ENCODE peak calls at places on chromosome 9, in seven cellular contexts. D, N, P, S, H, C and O are unnamed samples. For H3K4me1 and H3K9me3, the result is how much of the 10 kb centered on the place peaks cover.

GRCh38 chr9:90905079-90905478 is 103.5 kb downstream of the SYK start:
- DNase-seq in N (no peak), D (no peak), S (no peak), H (no peak), C (no peak), P (no peak), O (no peak)

GRCh38 chr9:88018101-88018500 is 43.8 kb upstream of the CDK20 start:
- DNase-seq in N (no peak), H (no peak), C (no peak), D (peak), S (no peak), P (no peak), O (no peak)

GRCh38 chr9:114287001-114287762 is 35.7 kb upstream of the ORM1 start:
- DNase-seq in S (no peak), C (peak), H (peak), N (no peak), P (peak), D (no peak), O (no peak)

GRCh38 chr9:12816656-12817101 is 41.9 kb downstream of the LURAP1L start:
- DNase-seq in D (no peak), S (no peak), P (no peak), N (no peak), C (no peak), H (no peak), O (no peak)

GRCh38 chr9:116070256-116070914 is 83.2 kb upstream of the PAPPA start:
- DNase-seq in N (no peak), S (peak), H (no peak), C (no peak), P (no peak), D (no peak), O (no peak)

GRCh38 chr9:98570663-98571440 is 137.9 kb downstream of the GABBR2 start:
- DNase-seq in N (no peak), H (no peak), P (no peak), C (no peak), S (no peak), D (no peak), O (peak)

GRCh38 chr9:121286973-121287721 is 19.2 kb downstream of the GSN start:
- DNase-seq in S (peak), P (peak), N (peak), H (peak), D (peak), C (peak), O (peak)

GRCh38 chr9:98445576-98445975 is 190.1 kb upstream of the TBC1D2 start:
- DNase-seq in D (no peak), S (no peak), P (no peak), N (no peak), H (no peak), C (no peak), O (no peak)

GRCh38 chr9:110650261-110650660 is 18.3 kb upstream of the MUSK start:
- DNase-seq in P (no peak), D (peak), H (no peak), S (peak), C (no peak), N (no peak), O (no peak)

GRCh38 chr9:17761984-17762676 is 183.3 kb downstream of the SH3GL2 start:
- DNase-seq in H (no peak), N (no peak), P (no peak), D (no peak), C (no peak), S (no peak), O (no peak)

GRCh38 chr9:92619601-92620300 is 50.2 kb downstream of the IPPK start:
- DNase-seq in P (no peak), C (no peak), S (no peak), D (no peak), H (no peak), N (no peak), O (peak)

GRCh38 chr9:17578911-17579793 is at the start of gene SH3GL2:
- DNase-seq in N (no peak), C (peak), P (peak), H (peak), D (peak), S (peak), O (no peak)

GRCh38 chr9:95494416-95495371 is 22.1 kb downstream of the PTCH1 start:
- DNase-seq in H (no peak), C (peak), D (peak), S (no peak), P (no peak), N (no peak), O (no peak)

GRCh38 chr9:137866226-137867141 is 11.1 kb upstream of the CACNA1B start:
- DNase-seq in N (no peak), D (no peak), S (no peak), C (no peak), H (no peak), P (no peak), O (no peak)

GRCh38 chr9:136844766-136845464 is 2.6 kb downstream of the AJM1 start:
- DNase-seq in P (no peak), D (no peak), H (no peak), C (peak), S (no peak), N (no peak), O (no peak)
- H3K4me1 ChIP-seq in P (under half), D (under half), H (under half), C (under half), S (under half), N (under half), O (under half)

GRCh38 chr9:131100445-131100844 is 4.1 kb downstream of the AIF1L start:
- DNase-seq in S (no peak), H (no peak), C (no peak), P (peak), N (no peak), D (no peak), O (no peak)

GRCh38 chr9:131104016-131104740 is 7.8 kb downstream of the AIF1L start:
- DNase-seq in D (no peak), C (no peak), N (no peak), S (no peak), H (no peak), P (no peak), O (no peak)

GRCh38 chr9:131101207-131101964 is 5.1 kb downstream of the AIF1L start:
- DNase-seq in P (no peak), N (no peak), S (no peak), H (no peak), D (no peak), C (no peak), O (no peak)

GRCh38 chr9:131103535-131103934 is 7.2 kb downstream of the AIF1L start:
- DNase-seq in P (no peak), C (no peak), S (no peak), H (no peak), N (no peak), D (no peak), O (no peak)

DNA sequence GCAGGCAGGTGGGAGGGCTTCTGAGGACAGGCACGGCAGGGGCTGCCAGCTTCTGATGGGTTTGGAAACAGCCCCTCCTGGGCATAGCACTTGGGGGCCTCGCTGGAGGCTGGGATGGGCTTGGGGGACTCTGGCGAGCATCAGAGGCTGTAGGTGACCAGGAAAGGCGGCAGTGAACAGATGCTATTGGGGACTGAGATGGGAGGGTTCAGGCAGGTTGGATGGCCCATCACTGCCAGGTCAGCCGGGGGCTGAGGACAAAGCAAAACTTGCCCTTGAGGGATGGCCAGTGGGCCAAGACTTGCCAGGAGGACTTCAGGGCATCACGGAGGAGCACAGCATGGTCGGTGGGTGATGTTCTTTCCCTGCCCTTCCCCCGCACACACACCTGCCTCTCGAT is 6.7 kb downstream of the AIF1L start:
- DNase-seq in H (no peak), S (no peak), D (no peak), C (no peak), N (no peak), P (no peak), O (no peak)
- H3K4me3 ChIP-seq in H (peak), S (no peak), D (no peak), C (no peak), N (peak), P (peak), O (no peak)

GRCh38 chr9:129281506-129282145 is 103.6 kb upstream of the IER5L start:
- DNase-seq in C (no peak), H (no peak), D (no peak), N (no peak), S (no peak), P (peak), O (peak)
- H3K9me3 ChIP-seq in C (under half), H (under half), D (under half), N (under half), S (under half), P (under half), O (under half)

DNA sequence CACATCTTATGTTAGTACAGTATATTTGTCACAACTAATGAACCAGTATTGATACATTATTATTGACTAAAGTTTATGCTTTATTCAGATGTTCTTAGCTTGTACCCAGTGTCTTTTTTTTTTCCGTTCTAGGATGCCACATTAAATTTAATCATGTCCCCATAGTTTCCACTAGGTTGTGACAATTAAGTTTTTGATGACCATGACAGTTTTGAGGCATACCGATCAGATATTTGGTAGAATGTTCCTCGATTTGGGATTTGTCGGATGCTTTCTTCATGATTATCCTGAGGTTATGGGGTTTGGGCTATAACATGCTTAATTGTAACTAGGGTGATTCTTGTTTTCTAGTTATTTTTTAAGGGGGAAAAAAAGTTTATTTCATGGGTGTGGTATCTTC is 22.6 kb downstream of the PRRC2B start:
- DNase-seq in C (no peak), S (no peak), P (no peak), N (no peak), H (no peak), D (no peak), O (no peak)
- H3K4me1 ChIP-seq in C (under half), S (under half), P (under half), N (half or more), H (half or more), D (under half), O (under half)

DNA sequence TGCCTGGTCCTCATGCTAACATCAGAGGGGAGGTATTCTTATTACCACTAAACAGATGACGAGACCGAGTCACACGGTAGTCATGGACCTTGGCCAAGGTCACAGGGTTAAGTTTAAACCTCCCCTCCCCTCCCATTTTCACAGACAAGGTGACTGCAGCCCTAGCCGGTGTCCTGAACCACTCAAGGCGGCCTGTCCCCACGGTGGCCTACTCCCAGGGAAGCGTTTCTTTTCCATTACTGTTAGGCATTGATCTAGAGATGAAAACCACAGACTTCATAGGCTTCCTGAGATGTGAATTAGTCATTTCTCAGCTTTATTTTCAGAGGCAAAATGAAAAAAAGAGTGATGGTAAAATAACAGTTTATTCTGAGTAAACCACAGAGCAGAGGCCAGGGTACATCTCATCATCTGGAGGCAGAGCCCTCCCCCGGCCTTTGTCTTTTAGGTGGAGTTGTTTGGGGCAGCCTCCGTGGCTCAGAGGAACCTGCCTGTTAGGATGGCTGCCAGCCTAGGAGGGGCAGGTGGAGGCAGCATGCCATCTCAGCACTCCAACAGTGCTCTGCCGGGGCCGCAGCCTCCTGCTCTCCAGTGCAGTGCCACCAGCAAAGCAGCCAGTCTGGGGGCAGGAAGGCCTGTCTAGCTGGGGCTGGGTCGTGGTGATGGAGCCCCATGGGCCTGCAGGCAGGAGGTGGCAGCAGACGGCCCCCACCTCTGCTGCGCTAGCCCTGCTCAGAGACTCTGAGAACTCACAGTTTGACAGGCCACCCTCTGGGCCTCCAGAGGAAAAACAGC is 71.2 kb downstream of the RAPGEF1 start:
- DNase-seq in N (no peak), S (peak), D (peak), P (no peak), H (peak), C (no peak), O (no peak)
- H3K4me3 ChIP-seq in N (no peak), S (no peak), D (no peak), P (no peak), H (no peak), C (no peak), O (no peak)

GRCh38 chr9:40925149-40925548 is 203.3 kb downstream of the FOXD4L6 start:
- DNase-seq in N (no peak), H (no peak), C (no peak), S (no peak), P (no peak), D (no peak), O (peak)

GRCh38 chr9:40928803-40929487 is 199.5 kb downstream of the FOXD4L6 start:
- DNase-seq in C (no peak), S (no peak), D (no peak), P (no peak), N (no peak), H (no peak), O (peak)

GRCh38 chr9:40927260-40927631 is 201.2 kb downstream of the FOXD4L6 start:
- DNase-seq in P (no peak), D (no peak), N (no peak), C (no peak), S (no peak), H (no peak), O (peak)

GRCh38 chr9:40926404-40927259 is 201.8 kb downstream of the FOXD4L6 start:
- DNase-seq in P (no peak), C (no peak), H (no peak), S (no peak), D (no peak), N (no peak), O (peak)

DNA sequence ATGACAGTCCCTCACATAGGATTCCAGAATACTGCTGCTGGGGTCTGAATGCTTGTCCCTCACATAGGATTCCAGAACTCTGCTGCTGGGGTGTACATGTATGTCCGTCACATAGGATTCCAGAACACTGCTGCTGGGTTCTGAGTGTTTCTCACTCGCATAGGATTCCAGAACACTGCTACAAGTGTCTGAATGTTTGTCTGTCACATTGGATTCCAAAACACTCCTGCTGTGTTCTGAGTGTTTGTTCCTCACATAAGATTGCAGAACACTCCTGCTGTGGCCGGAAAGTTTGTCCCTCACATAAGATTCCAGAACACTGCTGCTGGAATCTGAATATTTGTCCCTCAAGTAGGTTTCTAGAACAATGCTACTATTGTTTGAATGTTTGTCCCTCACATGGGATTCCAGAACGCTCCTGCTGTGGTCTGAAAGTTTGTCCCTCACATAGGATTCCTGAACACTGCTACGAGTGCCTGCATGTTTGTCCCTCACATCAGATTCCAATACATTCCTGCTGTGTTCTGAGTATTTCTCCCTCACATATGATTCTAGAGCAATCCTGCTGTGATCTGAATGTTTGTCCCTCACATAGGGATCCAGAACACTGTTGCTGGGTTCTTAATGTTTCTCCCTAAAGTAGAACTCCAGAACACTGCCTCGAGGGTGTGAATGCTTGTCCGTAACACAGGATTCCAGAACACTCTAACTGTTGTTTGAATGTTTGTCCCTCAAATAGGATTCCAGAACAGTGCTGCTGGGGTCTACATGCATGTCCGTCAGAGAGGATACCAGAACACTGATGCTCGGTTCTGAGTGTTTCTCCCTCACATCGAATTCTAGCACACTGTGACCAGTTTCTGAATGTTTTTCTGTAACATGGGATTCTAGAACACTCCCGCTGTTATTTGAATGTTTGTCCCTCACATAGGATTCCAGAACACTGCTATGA is 200.4 kb downstream of the FOXD4L6 start:
- DNase-seq in D (no peak), H (no peak), P (no peak), S (no peak), N (no peak), C (no peak), O (peak)
- H3K9me3 ChIP-seq in D (under half), H (half or more), P (half or more), S (half or more), N (half or more), C (half or more), O (under half)

GRCh38 chr9:36136894-36137391 is 410 bp downstream of the GLIPR2 start:
- DNase-seq in H (no peak), C (peak), S (no peak), P (peak), D (peak), N (peak), O (no peak)

GRCh38 chr9:36140086-36141084 is 3.9 kb downstream of the GLIPR2 start:
- DNase-seq in D (no peak), C (no peak), S (no peak), N (no peak), P (no peak), H (no peak), O (no peak)

GRCh38 chr9:36137392-36138004 is 965 bp downstream of the GLIPR2 start:
- DNase-seq in P (peak), N (no peak), D (peak), H (no peak), S (peak), C (no peak), O (no peak)

GRCh38 chr9:36138496-36138895 is 2.0 kb downstream of the GLIPR2 start:
- DNase-seq in C (no peak), P (no peak), N (no peak), D (no peak), S (no peak), H (no peak), O (no peak)

DNA sequence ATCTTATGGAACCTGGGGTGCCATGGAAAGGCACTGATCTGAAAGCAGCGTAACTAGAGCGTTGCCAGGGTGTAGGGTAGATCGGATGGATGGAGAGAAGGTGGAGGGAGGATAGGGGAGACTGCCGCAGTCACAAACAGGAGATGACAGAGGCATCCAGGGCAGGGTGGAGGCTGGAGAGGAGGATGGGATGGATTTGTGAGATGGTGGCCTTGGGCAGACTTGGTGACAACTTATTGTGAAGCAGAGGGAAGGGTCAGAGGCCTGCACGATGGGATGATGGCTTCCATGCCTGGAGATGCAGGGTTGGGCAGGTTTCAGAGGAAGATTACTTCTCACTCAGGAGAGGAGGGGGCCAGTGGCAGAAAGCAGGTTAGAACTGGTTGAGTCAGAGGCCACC is 2.4 kb downstream of the GLIPR2 start:
- DNase-seq in D (no peak), P (no peak), N (no peak), C (no peak), S (no peak), H (no peak), O (no peak)
- H3K4me1 ChIP-seq in D (under half), P (under half), N (under half), C (under half), S (under half), H (half or more), O (half or more)